ENCODE peak calls at places on chromosomes 12 and 14, in five cellular contexts. J is right cardiac atrium, T is tibial artery, A is right atrium auricular region, U is K562. Q is an unnamed sample.

GRCh38 chr12:124480469-124481256 is 86.7 kb downstream of the NCOR2 start:
- DNase-seq in J (peak), T (no peak), A (no peak), U (peak), Q (no peak)

GRCh38 chr14:52703225-52703624 is 3.8 kb upstream of the PSMC6 start:
- DNase-seq in J (peak), T (no peak), A (peak), U (no peak), Q (no peak)

GRCh38 chr12:8038659-8039114 is 6.2 kb downstream of the FOXJ2 start:
- DNase-seq in J (peak), T (no peak), A (no peak), U (peak), Q (peak)

GRCh38 chr12:53736602-53737493 is 9.6 kb upstream of the CALCOCO1 start:
- DNase-seq in J (no peak), T (no peak), A (no peak), U (no peak), Q (no peak)

GRCh38 chr12:29428630-29429029 is 47.7 kb upstream of the ERGIC2 start:
- DNase-seq in J (no peak), T (no peak), A (no peak), U (peak), Q (no peak)

GRCh38 chr12:56626691-56627090 is 3.4 kb downstream of the BAZ2A start:
- DNase-seq in J (no peak), T (no peak), A (no peak), U (no peak), Q (no peak)

GRCh38 chr12:130815028-130815741 is 23.9 kb downstream of the STX2 start:
- DNase-seq in J (no peak), T (no peak), A (no peak), U (no peak), Q (no peak)

GRCh38 chr12:74941678-74942077 is 268.0 kb downstream of the KCNC2 start:
- DNase-seq in J (no peak), T (no peak), A (no peak), U (no peak), Q (no peak)

GRCh38 chr14:24978862-24979724 is 70.9 kb downstream of the STXBP6 start:
- DNase-seq in J (no peak), T (no peak), A (no peak), U (peak), Q (no peak)

GRCh38 chr12:7933255-7933726 is 2.7 kb downstream of the SLC2A3 start:
- DNase-seq in J (peak), T (peak), A (peak), U (peak), Q (peak)

GRCh38 chr14:96519970-96520369 is 17.8 kb downstream of the PAPOLA start:
- DNase-seq in J (no peak), T (no peak), A (no peak), U (no peak), Q (no peak)

GRCh38 chr14:34013714-34014055 is 62.8 kb upstream of the EGLN3 start:
- DNase-seq in J (no peak), T (no peak), A (no peak), U (no peak), Q (no peak)

GRCh38 chr14:21978184-21978998 is 304.8 kb upstream of the OR4E1 start:
- DNase-seq in J (no peak), T (no peak), A (no peak), U (peak), Q (no peak)

GRCh38 chr14:86221000-86221399 is 691.1 kb downstream of the FLRT2 start:
- DNase-seq in J (no peak), T (no peak), A (no peak), U (peak), Q (no peak)

GRCh38 chr12:113119980-113120669 is 15.4 kb downstream of the RASAL1 start:
- DNase-seq in J (no peak), T (no peak), A (no peak), U (no peak), Q (no peak)

GRCh38 chr12:49673446-49674317 is 33.5 kb downstream of the FMNL3 start:
- DNase-seq in J (peak), T (peak), A (peak), U (peak), Q (peak)

GRCh38 chr14:88533203-88533602 is 21.6 kb downstream of the PTPN21 start:
- DNase-seq in J (no peak), T (no peak), A (no peak), U (no peak), Q (no peak)

GRCh38 chr12:72836184-72836583 is 564.0 kb downstream of the TRHDE start:
- DNase-seq in J (no peak), T (no peak), A (no peak), U (no peak), Q (no peak)

GRCh38 chr12:10213168-10214130 is 772 bp downstream of the GABARAPL1 start:
- DNase-seq in J (peak), T (peak), A (peak), U (peak), Q (peak)

GRCh38 chr12:109760930-109761630 is 47.5 kb downstream of the FAM222A start:
- DNase-seq in J (no peak), T (peak), A (no peak), U (no peak), Q (peak)

GRCh38 chr12:87227157-87227556 is 802.0 kb downstream of the C12orf50 start:
- DNase-seq in J (no peak), T (no peak), A (no peak), U (no peak), Q (no peak)

GRCh38 chr12:52229836-52230343 is 3.2 kb upstream of the KRT7 start:
- DNase-seq in J (no peak), T (no peak), A (no peak), U (no peak), Q (no peak)

GRCh38 chr14:29486132-29486531 is 441.5 kb downstream of the PRKD1 start:
- DNase-seq in J (no peak), T (no peak), A (no peak), U (no peak), Q (no peak)

GRCh38 chr14:102527255-102528232 is 18.0 kb upstream of the ANKRD9 start:
- DNase-seq in J (no peak), T (no peak), A (no peak), U (no peak), Q (peak)

GRCh38 chr12:51785906-51786305 is 62.6 kb downstream of the FIGNL2 start:
- DNase-seq in J (no peak), T (no peak), A (no peak), U (no peak), Q (no peak)

GRCh38 chr12:9049520-9050133 is 60.3 kb downstream of the KLRG1 start:
- DNase-seq in J (no peak), T (no peak), A (no peak), U (peak), Q (no peak)

GRCh38 chr12:131836193-131836592 is 8.0 kb downstream of the MMP17 start:
- DNase-seq in J (no peak), T (no peak), A (no peak), U (no peak), Q (no peak)

GRCh38 chr12:52529846-52530245 is 9.7 kb upstream of the KRT5 start:
- DNase-seq in J (no peak), T (no peak), A (no peak), U (no peak), Q (no peak)

GRCh38 chr14:65360144-65360784 is 52.3 kb upstream of the FUT8 start:
- DNase-seq in J (no peak), T (no peak), A (no peak), U (no peak), Q (no peak)

GRCh38 chr12:125105600-125105999 is 40.4 kb downstream of the AACS start:
- DNase-seq in J (no peak), T (no peak), A (no peak), U (no peak), Q (no peak)

GRCh38 chr12:67804168-67804567 is 155.6 kb downstream of the DYRK2 start:
- DNase-seq in J (no peak), T (no peak), A (no peak), U (no peak), Q (no peak)

GRCh38 chr14:28298156-28298555 is 468.4 kb upstream of the FOXG1 start:
- DNase-seq in J (no peak), T (no peak), A (no peak), U (no peak), Q (no peak)

GRCh38 chr12:111268738-111269572 is 99.9 kb downstream of the PHETA1 start:
- DNase-seq in J (no peak), T (no peak), A (no peak), U (peak), Q (no peak)

GRCh38 chr14:103185051-103186027 is 62.1 kb downstream of the TNFAIP2 start:
- DNase-seq in J (no peak), T (no peak), A (no peak), U (peak), Q (peak)

GRCh38 chr14:54600685-54601084 is 33.8 kb downstream of the SAMD4A start:
- DNase-seq in J (no peak), T (no peak), A (no peak), U (no peak), Q (no peak)

GRCh38 chr12:128137140-128137539 is 129.8 kb upstream of the TMEM132C start:
- DNase-seq in J (no peak), T (no peak), A (no peak), U (no peak), Q (no peak)

GRCh38 chr14:24329736-24330135 is 5.1 kb downstream of the ADCY4 start:
- DNase-seq in J (peak), T (peak), A (no peak), U (no peak), Q (no peak)

GRCh38 chr14:77230914-77231313 is 40.1 kb downstream of the NGB start:
- DNase-seq in J (no peak), T (no peak), A (no peak), U (no peak), Q (no peak)

GRCh38 chr14:49461529-49462401 is 124.4 kb downstream of the RPS29 start:
- DNase-seq in J (no peak), T (peak), A (no peak), U (peak), Q (no peak)

GRCh38 chr12:109723311-109723791 is 9.7 kb downstream of the FAM222A start:
- DNase-seq in J (peak), T (no peak), A (no peak), U (no peak), Q (no peak)

DNA sequence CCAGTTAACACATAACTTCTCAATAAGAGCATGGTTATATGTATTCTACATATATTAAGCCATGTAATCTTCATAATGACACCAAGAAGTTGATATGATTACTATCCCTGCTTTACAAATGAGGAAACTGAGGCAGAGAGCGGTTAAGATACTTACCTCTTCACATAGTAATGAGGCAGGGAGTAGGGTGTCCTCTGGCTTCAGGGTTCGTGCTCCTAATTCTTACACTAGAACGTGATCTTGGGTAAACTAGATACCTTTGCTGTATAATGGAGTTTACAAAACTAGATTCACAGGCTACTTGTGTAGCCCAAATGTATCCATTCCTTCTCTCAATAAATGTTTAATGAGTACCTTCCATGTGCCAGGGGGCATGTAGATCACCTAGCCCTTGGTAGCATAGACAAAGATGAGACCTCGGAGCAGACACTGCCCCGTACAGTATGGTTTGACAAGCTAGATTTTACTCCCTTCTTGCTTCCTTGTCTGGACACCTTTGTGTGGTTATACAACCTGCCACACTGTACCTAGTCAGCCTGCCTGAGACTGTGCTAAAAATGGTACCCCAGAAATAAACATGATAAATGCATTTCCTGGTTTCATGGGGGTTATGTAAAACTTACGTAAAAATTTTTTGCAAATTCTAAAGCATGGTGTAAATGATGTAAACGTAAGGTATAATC is 991.8 kb downstream of the VRK1 start:
- DNase-seq in J (no peak), T (no peak), A (no peak), U (no peak), Q (no peak)
- H3K27ac ChIP-seq in J (no peak), T (no peak), A (no peak), U (no peak), Q (no peak)

GRCh38 chr14:100463937-100464336 is 123.3 kb downstream of the BEGAIN start:
- DNase-seq in J (no peak), T (no peak), A (no peak), U (no peak), Q (no peak)
- H3K27ac ChIP-seq in J (no peak), T (no peak), A (no peak), U (no peak), Q (no peak)

DNA sequence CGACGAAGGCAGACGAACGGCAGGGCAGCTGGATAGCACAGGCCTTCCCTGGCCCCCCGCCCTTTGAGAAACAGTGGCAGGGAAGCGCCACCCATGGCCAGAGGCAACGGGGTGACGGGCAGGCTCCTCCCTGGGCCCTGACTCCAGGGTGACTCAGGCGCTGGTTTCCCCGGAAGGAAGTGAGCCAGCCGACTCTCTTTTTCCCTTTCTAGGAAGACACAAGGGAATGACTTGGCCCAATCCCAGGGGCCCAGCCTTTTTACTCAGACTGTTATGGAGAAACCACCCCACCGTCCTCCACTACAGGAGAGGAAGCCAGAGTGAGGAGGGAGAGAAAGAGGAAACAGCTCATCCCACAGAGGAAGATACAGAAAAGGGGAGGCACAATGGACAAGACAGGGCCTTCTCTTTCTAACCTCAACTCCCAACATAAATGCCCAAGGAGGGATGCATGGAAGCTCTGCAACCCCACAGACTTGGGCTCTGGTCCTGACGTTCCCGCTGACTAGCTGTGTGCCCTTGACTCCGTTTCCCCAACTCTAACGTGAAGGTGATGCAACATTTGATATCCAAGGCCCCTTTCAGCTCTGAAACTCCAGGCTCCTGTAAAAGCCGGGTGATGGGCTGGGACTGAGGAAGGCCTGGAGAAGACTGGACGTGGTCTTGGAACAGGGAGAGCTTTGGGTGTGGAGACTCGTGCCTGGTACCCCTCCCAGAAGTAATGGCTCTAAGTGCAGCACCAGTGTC is 27.9 kb downstream of the ACTN1 start:
- DNase-seq in J (peak), T (peak), A (peak), U (peak), Q (peak)
- H3K27ac ChIP-seq in J (peak), T (peak), A (peak), U (peak), Q (peak)

DNA sequence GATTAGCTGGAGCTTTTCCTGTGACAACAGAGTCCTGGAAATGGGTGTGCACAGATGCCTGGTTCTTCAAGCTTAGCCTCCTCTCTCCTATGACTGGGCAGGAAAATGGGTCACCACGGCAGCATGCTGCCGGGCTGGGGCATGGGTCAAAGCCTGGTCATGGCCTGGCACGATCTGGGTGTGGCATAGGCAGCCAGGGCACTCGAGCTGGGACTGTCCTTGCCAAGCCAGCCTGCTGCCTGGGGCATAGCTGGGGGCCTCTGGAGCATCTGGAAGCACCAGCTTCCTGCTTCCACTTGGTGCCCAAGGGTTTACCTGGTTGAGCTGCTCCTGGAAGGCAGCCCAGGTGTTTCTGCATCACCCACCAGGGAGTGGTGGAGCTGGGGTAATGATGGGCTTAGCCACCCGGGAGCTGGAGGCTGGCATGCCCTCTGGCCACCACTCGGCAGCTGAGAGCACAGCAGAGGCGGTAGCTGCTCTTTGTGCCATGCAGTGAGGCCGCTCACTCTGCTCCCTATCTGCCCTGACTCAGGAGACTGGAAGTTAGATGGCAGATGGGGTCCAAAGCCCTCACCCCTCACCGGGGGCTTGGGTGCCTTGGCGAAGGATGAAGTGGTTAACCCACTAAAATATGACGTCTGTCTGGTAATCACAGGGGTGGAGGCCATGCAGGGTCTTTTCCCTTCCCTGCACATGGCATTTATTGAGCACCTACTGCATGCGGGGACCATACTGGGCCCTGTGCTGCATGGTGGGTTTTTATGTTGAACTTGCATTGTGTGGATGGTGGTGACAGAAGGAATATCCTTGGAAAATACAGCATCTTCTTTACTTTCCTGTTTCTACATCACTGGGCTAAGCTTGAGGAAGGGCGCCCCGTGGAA is 1.7 kb downstream of the OTUB2 start:
- DNase-seq in J (no peak), T (no peak), A (no peak), U (no peak), Q (no peak)
- H3K27ac ChIP-seq in J (no peak), T (no peak), A (no peak), U (no peak), Q (no peak)